ENCODE peak calls at places on chromosomes 3 and 15, in nine cellular contexts. C, R, U, O, E, V, M, N and W are unnamed samples.

GRCh38 chr3:190155752-190156151 is 35.1 kb upstream of the P3H2 start:
- DNase-seq in N (peak; percentile 77), E (no peak), O (no peak), C (no peak), V (no peak), U (no peak), M (peak; percentile 35), R (no peak), W (no peak)

GRCh38 chr3:196868297-196868661 is 559 bp downstream of the SENP5 start:
- DNase-seq in O (peak; percentile 32), C (peak; percentile 58), E (no peak), M (no peak), R (no peak), V (peak; percentile 59), N (peak; percentile 17), U (peak; percentile 26), W (peak; percentile 38)

GRCh38 chr3:30473374-30474051 is 132.9 kb upstream of the TGFBR2 start:
- DNase-seq in R (peak; percentile 61), E (peak; percentile 16), M (no peak), N (peak; percentile 23), V (no peak), C (no peak), O (peak; percentile 33), U (no peak), W (no peak)

GRCh38 chr3:133697960-133698359 is 36.2 kb upstream of the TOPBP1 start:
- DNase-seq in R (no peak), C (no peak), O (no peak), M (no peak), E (no peak), V (no peak), N (no peak), U (no peak), W (no peak)

GRCh38 chr3:136120373-136121348 is 75.5 kb downstream of the MSL2 start:
- DNase-seq in U (no peak), O (no peak), R (no peak), M (no peak), C (no peak), E (no peak), N (no peak), V (no peak), W (no peak)

GRCh38 chr15:74431645-74432044 is 2.1 kb downstream of the SEMA7A start:
- DNase-seq in O (no peak), E (no peak), N (no peak), M (no peak), R (no peak), V (no peak), U (peak; percentile 41), C (no peak), W (no peak)

GRCh38 chr3:129490273-129490675 is 38.2 kb upstream of the RHO start:
- DNase-seq in R (peak; percentile 90), E (peak; percentile 89), V (peak; percentile 89), U (peak; percentile 92), O (peak; percentile 93), C (peak; percentile 84), N (peak; percentile 74), M (peak; percentile 49), W (peak; percentile 95)

GRCh38 chr3:16048435-16049318 is 125.8 kb upstream of the GALNT15 start:
- DNase-seq in M (peak; percentile 61), U (peak; percentile 73), N (peak; percentile 50), O (peak; percentile 58), C (peak; percentile 73), E (peak; percentile 85), R (peak; percentile 62), V (no peak), W (peak; percentile 37)

GRCh38 chr3:76456322-76456721 is 583.6 kb upstream of the ROBO2 start:
- DNase-seq in U (no peak), V (no peak), C (no peak), O (no peak), R (no peak), M (no peak), N (no peak), E (no peak), W (no peak)

GRCh38 chr15:40769310-40770146 is at the start of gene C15orf62:
- DNase-seq in C (no peak), R (peak; percentile 58), V (no peak), O (peak; percentile 74), N (peak; percentile 66), U (no peak), E (no peak), M (no peak), W (peak; percentile 88)

GRCh38 chr3:134093906-134094305 is 64.2 kb upstream of the SLCO2A1 start:
- DNase-seq in M (no peak), R (no peak), U (no peak), V (no peak), O (no peak), N (no peak), E (no peak), C (no peak), W (no peak)

GRCh38 chr3:62277986-62278385 is 95.4 kb downstream of the FEZF2 start:
- DNase-seq in N (no peak), C (no peak), E (no peak), O (no peak), R (no peak), M (no peak), U (no peak), V (no peak), W (no peak)

GRCh38 chr3:126019683-126020082 is 50.7 kb downstream of the ROPN1B start:
- DNase-seq in O (no peak), N (no peak), R (no peak), E (no peak), M (no peak), V (no peak), C (no peak), U (no peak), W (no peak)

GRCh38 chr15:60695713-60696522 is 217.0 kb upstream of the ICE2 start:
- DNase-seq in C (no peak), U (no peak), N (no peak), O (peak; percentile 48), E (no peak), R (no peak), V (no peak), M (no peak), W (no peak)

GRCh38 chr15:63048115-63048985 is 5.8 kb downstream of the TPM1 start:
- DNase-seq in U (peak; percentile 94), E (peak; percentile 98), N (peak; percentile 93), M (peak; percentile 70), V (peak; percentile 95), R (peak; percentile 94), O (peak; percentile 94), C (peak; percentile 92), W (peak; percentile 71)
- TF ChIP-seq POLR2A in U (no peak), E (peak; percentile 63), N (peak; percentile 80), M (no peak), V (peak; percentile 24), R (peak; percentile 91), O (peak; percentile 85), C (peak; percentile 57), W (peak; percentile 67)

GRCh38 chr15:68819451-68820204 is 1.1 kb downstream of the ANP32A start:
- DNase-seq in U (peak; percentile 73), V (peak; percentile 72), N (peak; percentile 44), O (peak; percentile 59), E (peak; percentile 74), R (peak; percentile 47), M (no peak), C (peak; percentile 73), W (peak; percentile 23)
- TF ChIP-seq POLR2A in U (no peak), V (no peak), N (peak; percentile 14), O (peak; percentile 49), E (no peak), R (no peak), M (no peak), C (peak; percentile 52), W (no peak)

GRCh38 chr15:81296673-81297072 is 27.3 kb downstream of the STARD5 start:
- DNase-seq in C (no peak), E (no peak), M (no peak), V (peak; percentile 79), R (no peak), O (peak; percentile 50), U (peak; percentile 34), N (peak; percentile 78), W (peak; percentile 21)
- TF ChIP-seq POLR2A in C (no peak), E (no peak), M (no peak), V (no peak), R (no peak), O (no peak), U (no peak), N (peak; percentile 72), W (no peak)

GRCh38 chr3:169268942-169269460 is 394.5 kb downstream of the MECOM start:
- DNase-seq in N (no peak), M (no peak), O (no peak), E (no peak), C (no peak), R (no peak), V (no peak), U (no peak), W (no peak)

GRCh38 chr3:169266986-169267385 is 396.5 kb downstream of the MECOM start:
- DNase-seq in V (no peak), O (no peak), M (no peak), U (no peak), R (no peak), C (no peak), N (no peak), E (no peak), W (no peak)

GRCh38 chr3:169278092-169278491 is 385.4 kb downstream of the MECOM start:
- DNase-seq in O (no peak), N (no peak), E (no peak), C (no peak), U (no peak), M (no peak), V (no peak), R (no peak), W (no peak)

GRCh38 chr3:169268286-169268776 is 395.2 kb downstream of the MECOM start:
- DNase-seq in O (no peak), C (no peak), R (no peak), N (no peak), M (no peak), E (no peak), U (no peak), V (no peak), W (no peak)

GRCh38 chr3:169272533-169272932 is 391.0 kb downstream of the MECOM start:
- DNase-seq in O (no peak), R (no peak), V (no peak), E (no peak), N (no peak), C (no peak), M (no peak), U (no peak), W (no peak)
- TF ChIP-seq POLR2A in O (no peak), R (no peak), V (no peak), E (no peak), N (no peak), C (no peak), M (no peak), U (no peak), W (no peak)